ENCODE peak calls at places on chromosomes 3 and 15, in eight cellular contexts. B is activated naive CD4-positive, alpha-beta T cell treated with Interleukin-2 at 50 U/mL for 16 hours; S is CD14-positive monocyte; D is fibroblast of the conjunctiva; H is GM04504; N is T follicular helper cell; A is Panc1; J is putamen. G is an unnamed sample.

GRCh38 chr3:52055537-52056351 is 627 bp downstream of the DUSP7 start:
- DNase-seq in B (peak), S (no peak), D (no peak), H (no peak), N (peak), A (no peak), J (no peak), G (no peak)

GRCh38 chr15:75089781-75090734 is 66.7 kb downstream of the PPCDC start:
- DNase-seq in B (no peak), S (peak), D (no peak), H (no peak), N (no peak), A (no peak), J (no peak), G (no peak)

GRCh38 chr3:146222204-146223046 is 28.5 kb downstream of the PLSCR4 start:
- DNase-seq in B (no peak), S (no peak), D (no peak), H (no peak), N (no peak), A (no peak), J (peak), G (peak)

GRCh38 chr3:123448503-123449091 is at the start of gene ADCY5:
- DNase-seq in B (no peak), S (no peak), D (no peak), H (no peak), N (no peak), A (no peak), J (no peak), G (no peak)

GRCh38 chr3:194333212-194333980 is 17.7 kb downstream of the CPN2 start:
- DNase-seq in B (peak), S (peak), D (peak), H (peak), N (peak), A (no peak), J (peak), G (peak)

GRCh38 chr3:94612631-94613030 is 549.8 kb downstream of the NSUN3 start:
- DNase-seq in B (no peak), S (no peak), D (no peak), H (no peak), N (no peak), A (no peak), J (no peak), G (no peak)

GRCh38 chr15:47900731-47901130 is 183.4 kb downstream of the SEMA6D start:
- DNase-seq in B (no peak), S (no peak), D (no peak), H (no peak), N (no peak), A (no peak), J (no peak), G (no peak)

GRCh38 chr3:106811376-106811775 is 565.9 kb upstream of the CCDC54 start:
- DNase-seq in B (no peak), S (no peak), D (peak), H (peak), N (no peak), A (no peak), J (no peak), G (no peak)

GRCh38 chr3:104556372-104557078 is 810.2 kb upstream of the ALCAM start:
- DNase-seq in B (no peak), S (no peak), D (no peak), H (no peak), N (no peak), A (no peak), J (no peak), G (no peak)

GRCh38 chr3:32391643-32392529 is at the start of gene CMTM7:
- DNase-seq in B (peak), S (peak), D (no peak), H (no peak), N (peak), A (no peak), J (no peak), G (peak)

GRCh38 chr3:71166839-71167238 is 416.7 kb downstream of the FOXP1 start:
- DNase-seq in B (no peak), S (no peak), D (no peak), H (no peak), N (no peak), A (no peak), J (no peak), G (no peak)

GRCh38 chr15:80266113-80266512 is 14.1 kb upstream of the CTXND1 start:
- DNase-seq in B (no peak), S (no peak), D (no peak), H (no peak), N (no peak), A (no peak), J (no peak), G (no peak)

G was measured in HCT116.